ENCODE peak calls at places on chromosomes 7 and 10, in seven cellular contexts. One of them, this sample, is unnamed.

GRCh38 chr7:82264752-82265305 is 178.7 kb downstream of the CACNA2D1 start:
- DNase-seq in RCC 7860: no peak
- DNase-seq in GM04503: no peak
- DNase-seq in CD4-positive, alpha-beta T cell: no peak
- DNase-seq in GM12892: no peak
- DNase-seq in pons: peak; percentile 52
- DNase-seq in ACHN: no peak
- DNase-seq in this sample: no peak

GRCh38 chr7:138208010-138208634 is 131.9 kb downstream of the AKR1D1 start:
- DNase-seq in ACHN: no peak
- DNase-seq in pons: no peak
- DNase-seq in CD4-positive, alpha-beta T cell: no peak
- DNase-seq in RCC 7860: no peak
- DNase-seq in GM04503: no peak
- DNase-seq in GM12892: no peak
- DNase-seq in this sample: no peak

GRCh38 chr10:58217612-58218011 is 50.1 kb downstream of the IPMK start:
- DNase-seq in CD4-positive, alpha-beta T cell: no peak
- DNase-seq in GM12892: no peak
- DNase-seq in ACHN: no peak
- DNase-seq in RCC 7860: no peak
- DNase-seq in GM04503: no peak
- DNase-seq in pons: no peak
- DNase-seq in this sample: no peak

GRCh38 chr10:1183033-1183396 is 126.8 kb downstream of the WDR37 start:
- DNase-seq in CD4-positive, alpha-beta T cell: no peak
- DNase-seq in ACHN: no peak
- DNase-seq in GM12892: no peak
- DNase-seq in GM04503: no peak
- DNase-seq in pons: no peak
- DNase-seq in RCC 7860: no peak
- DNase-seq in this sample: no peak

GRCh38 chr10:47223236-47223635 is 76.8 kb upstream of the GDF10 start:
- DNase-seq in RCC 7860: no peak
- DNase-seq in ACHN: no peak
- DNase-seq in CD4-positive, alpha-beta T cell: no peak
- DNase-seq in GM12892: no peak
- DNase-seq in GM04503: no peak
- DNase-seq in pons: no peak
- DNase-seq in this sample: no peak

GRCh38 chr7:137545059-137545730 is 201.7 kb upstream of the PTN start:
- DNase-seq in CD4-positive, alpha-beta T cell: no peak
- DNase-seq in ACHN: no peak
- DNase-seq in GM12892: no peak
- DNase-seq in GM04503: no peak
- DNase-seq in RCC 7860: no peak
- DNase-seq in pons: no peak
- DNase-seq in this sample: no peak

GRCh38 chr10:2949948-2950354 is 117.4 kb upstream of the PFKP start:
- DNase-seq in CD4-positive, alpha-beta T cell: no peak
- DNase-seq in pons: no peak
- DNase-seq in GM12892: no peak
- DNase-seq in RCC 7860: peak; percentile 78
- DNase-seq in GM04503: no peak
- DNase-seq in ACHN: peak; percentile 60
- DNase-seq in this sample: no peak

GRCh38 chr10:118246340-118247247 is 95.5 kb downstream of the FAM204A start:
- DNase-seq in GM12892: no peak
- DNase-seq in CD4-positive, alpha-beta T cell: no peak
- DNase-seq in ACHN: no peak
- DNase-seq in GM04503: no peak
- DNase-seq in RCC 7860: no peak
- DNase-seq in pons: no peak
- DNase-seq in this sample: no peak

GRCh38 chr10:118003146-118003545 is 43.6 kb downstream of the RAB11FIP2 start:
- DNase-seq in GM12892: no peak
- DNase-seq in RCC 7860: no peak
- DNase-seq in pons: no peak
- DNase-seq in GM04503: no peak
- DNase-seq in CD4-positive, alpha-beta T cell: no peak
- DNase-seq in ACHN: no peak
- DNase-seq in this sample: no peak

GRCh38 chr10:84698989-84699388 is 370.6 kb downstream of the CCSER2 start:
- DNase-seq in ACHN: no peak
- DNase-seq in RCC 7860: no peak
- DNase-seq in CD4-positive, alpha-beta T cell: no peak
- DNase-seq in GM12892: no peak
- DNase-seq in pons: no peak
- DNase-seq in GM04503: no peak
- DNase-seq in this sample: no peak

GRCh38 chr7:33392143-33392542 is 262.8 kb downstream of the BBS9 start:
- DNase-seq in GM04503: no peak
- DNase-seq in CD4-positive, alpha-beta T cell: no peak
- DNase-seq in ACHN: no peak
- DNase-seq in RCC 7860: no peak
- DNase-seq in pons: no peak
- DNase-seq in GM12892: no peak
- DNase-seq in this sample: no peak

GRCh38 chr7:27108390-27109127 is 6.1 kb upstream of the HOXA2 start:
- DNase-seq in RCC 7860: peak; percentile 52
- DNase-seq in GM04503: no peak
- DNase-seq in ACHN: no peak
- DNase-seq in GM12892: no peak
- DNase-seq in pons: no peak
- DNase-seq in CD4-positive, alpha-beta T cell: no peak
- DNase-seq in this sample: no peak

GRCh38 chr7:132029369-132030160 is 473.1 kb upstream of the PODXL start:
- DNase-seq in ACHN: no peak
- DNase-seq in GM04503: no peak
- DNase-seq in CD4-positive, alpha-beta T cell: no peak
- DNase-seq in GM12892: no peak
- DNase-seq in RCC 7860: no peak
- DNase-seq in pons: peak; percentile 46
- DNase-seq in this sample: no peak

GRCh38 chr7:113764401-113765035 is 154.3 kb downstream of the PPP1R3A start:
- DNase-seq in GM12892: no peak
- DNase-seq in GM04503: no peak
- DNase-seq in ACHN: no peak
- DNase-seq in RCC 7860: no peak
- DNase-seq in CD4-positive, alpha-beta T cell: no peak
- DNase-seq in pons: no peak
- DNase-seq in this sample: no peak

GRCh38 chr10:14173706-14174594 is 156.8 kb downstream of the FRMD4A start:
- DNase-seq in pons: peak; percentile 35
- DNase-seq in GM12892: no peak
- DNase-seq in ACHN: peak; percentile 33
- DNase-seq in RCC 7860: no peak
- DNase-seq in CD4-positive, alpha-beta T cell: no peak
- DNase-seq in GM04503: no peak
- DNase-seq in this sample: peak; percentile 31

GRCh38 chr7:1693419-1693990 is 23.4 kb downstream of the ELFN1 start:
- DNase-seq in GM04503: no peak
- DNase-seq in pons: no peak
- DNase-seq in RCC 7860: no peak
- DNase-seq in GM12892: no peak
- DNase-seq in CD4-positive, alpha-beta T cell: no peak
- DNase-seq in ACHN: no peak
- DNase-seq in this sample: no peak

GRCh38 chr10:21934307-21934706 is 69.2 kb downstream of the DNAJC1 start:
- DNase-seq in CD4-positive, alpha-beta T cell: no peak
- DNase-seq in ACHN: no peak
- DNase-seq in GM12892: no peak
- DNase-seq in GM04503: no peak
- DNase-seq in pons: no peak
- DNase-seq in RCC 7860: no peak
- DNase-seq in this sample: no peak

GRCh38 chr10:86941991-86942421 is 15.4 kb downstream of the MMRN2 start:
- DNase-seq in GM12892: no peak
- DNase-seq in ACHN: no peak
- DNase-seq in RCC 7860: no peak
- DNase-seq in GM04503: no peak
- DNase-seq in pons: no peak
- DNase-seq in CD4-positive, alpha-beta T cell: no peak
- DNase-seq in this sample: no peak

GRCh38 chr7:116236020-116236630 is 25.8 kb downstream of the TES start:
- DNase-seq in GM12892: no peak
- DNase-seq in pons: peak; percentile 74
- DNase-seq in ACHN: peak; percentile 78
- DNase-seq in CD4-positive, alpha-beta T cell: peak; percentile 28
- DNase-seq in GM04503: no peak
- DNase-seq in RCC 7860: peak; percentile 51
- DNase-seq in this sample: peak; percentile 60

GRCh38 chr7:69429817-69430501 is 168.3 kb upstream of the AUTS2 start:
- DNase-seq in GM12892: no peak
- DNase-seq in RCC 7860: no peak
- DNase-seq in pons: peak; percentile 45
- DNase-seq in ACHN: no peak
- DNase-seq in CD4-positive, alpha-beta T cell: no peak
- DNase-seq in GM04503: no peak
- DNase-seq in this sample: no peak

GRCh38 chr7:142498364-142498763 is 240.5 kb upstream of the PRSS58 start:
- DNase-seq in pons: no peak
- DNase-seq in RCC 7860: no peak
- DNase-seq in GM04503: no peak
- DNase-seq in GM12892: no peak
- DNase-seq in ACHN: no peak
- DNase-seq in CD4-positive, alpha-beta T cell: no peak
- DNase-seq in this sample: no peak

GRCh38 chr7:53209129-53209528 is 173.7 kb downstream of the POM121L12 start:
- DNase-seq in GM04503: no peak
- DNase-seq in ACHN: peak; percentile 44
- DNase-seq in pons: no peak
- DNase-seq in CD4-positive, alpha-beta T cell: no peak
- DNase-seq in GM12892: no peak
- DNase-seq in RCC 7860: no peak
- DNase-seq in this sample: no peak

GRCh38 chr10:93993414-93993781 is 333 bp upstream of the PLCE1 start:
- DNase-seq in pons: no peak
- DNase-seq in ACHN: peak; percentile 9
- DNase-seq in GM12892: no peak
- DNase-seq in CD4-positive, alpha-beta T cell: no peak
- DNase-seq in RCC 7860: no peak
- DNase-seq in GM04503: no peak
- DNase-seq in this sample: no peak

GRCh38 chr7:117087639-117088396 is 134.5 kb downstream of the ST7 start:
- DNase-seq in RCC 7860: no peak
- DNase-seq in CD4-positive, alpha-beta T cell: no peak
- DNase-seq in pons: no peak
- DNase-seq in ACHN: no peak
- DNase-seq in GM04503: no peak
- DNase-seq in GM12892: no peak
- DNase-seq in this sample: no peak

GRCh38 chr7:149257146-149257545 is 4.8 kb upstream of the ZNF783 start:
- DNase-seq in RCC 7860: no peak
- DNase-seq in GM12892: no peak
- DNase-seq in CD4-positive, alpha-beta T cell: no peak
- DNase-seq in ACHN: no peak
- DNase-seq in pons: no peak
- DNase-seq in GM04503: no peak
- DNase-seq in this sample: no peak

GRCh38 chr10:969473-970150 is 18.6 kb upstream of the GTPBP4 start:
- DNase-seq in ACHN: no peak
- DNase-seq in RCC 7860: no peak
- DNase-seq in CD4-positive, alpha-beta T cell: no peak
- DNase-seq in pons: no peak
- DNase-seq in GM12892: no peak
- DNase-seq in GM04503: no peak
- DNase-seq in this sample: no peak

GRCh38 chr10:119957451-119957850 is 64.9 kb downstream of the SEC23IP start:
- DNase-seq in pons: no peak
- DNase-seq in GM04503: no peak
- DNase-seq in CD4-positive, alpha-beta T cell: no peak
- DNase-seq in RCC 7860: no peak
- DNase-seq in GM12892: no peak
- DNase-seq in ACHN: no peak
- DNase-seq in this sample: no peak

GRCh38 chr7:64687249-64687648 is 21.3 kb downstream of the ZNF107 start:
- DNase-seq in GM04503: no peak
- DNase-seq in RCC 7860: no peak
- DNase-seq in CD4-positive, alpha-beta T cell: no peak
- DNase-seq in ACHN: no peak
- DNase-seq in pons: no peak
- DNase-seq in GM12892: no peak
- DNase-seq in this sample: no peak

GRCh38 chr7:118111347-118111746 is 72.6 kb upstream of the LSM8 start:
- DNase-seq in CD4-positive, alpha-beta T cell: no peak
- DNase-seq in pons: no peak
- DNase-seq in RCC 7860: no peak
- DNase-seq in GM04503: no peak
- DNase-seq in ACHN: no peak
- DNase-seq in GM12892: no peak
- DNase-seq in this sample: no peak

GRCh38 chr10:101029520-101030309 is 1.2 kb downstream of the PDZD7 start:
- DNase-seq in CD4-positive, alpha-beta T cell: no peak
- DNase-seq in ACHN: no peak
- DNase-seq in GM04503: no peak
- DNase-seq in pons: no peak
- DNase-seq in GM12892: no peak
- DNase-seq in RCC 7860: no peak
- DNase-seq in this sample: no peak

GRCh38 chr7:46450871-46451270 is 529.8 kb upstream of the IGFBP3 start:
- DNase-seq in GM04503: no peak
- DNase-seq in RCC 7860: no peak
- DNase-seq in GM12892: no peak
- DNase-seq in ACHN: no peak
- DNase-seq in CD4-positive, alpha-beta T cell: no peak
- DNase-seq in pons: no peak
- DNase-seq in this sample: no peak

GRCh38 chr10:56586391-56586790 is 225.3 kb upstream of the ZWINT start:
- DNase-seq in CD4-positive, alpha-beta T cell: no peak
- DNase-seq in GM12892: no peak
- DNase-seq in pons: no peak
- DNase-seq in RCC 7860: no peak
- DNase-seq in GM04503: no peak
- DNase-seq in ACHN: no peak
- DNase-seq in this sample: no peak